ENCODE peak calls at places on chromosomes 11 and 22, in seven cellular contexts. P is fibroblast of mammary gland; Q is erythroblast; M is T-helper 1 cell; D is sciatic nerve; X is stimulated activated naive B cell treated with anti-CD40 and anti-IgM and Interleukin-4, amounts not matched to agents 10 μg/mL and 1 μg/mL and 100 μg/mL, for 72 hours; K is NCI-H1436. F is an unnamed sample.

GRCh38 chr22:30221121-30221992 is 25.2 kb downstream of the LIF start:
- DNase-seq in X (peak), Q (no peak), K (no peak), P (no peak), D (no peak), M (peak), F (no peak)

GRCh38 chr22:44195189-44195871 is 14.6 kb downstream of the PARVG start:
- DNase-seq in Q (no peak), K (no peak), D (peak), M (no peak), X (no peak), P (no peak), F (no peak)

GRCh38 chr22:19970479-19971275 is 29.1 kb upstream of the TXNRD2 start:
- DNase-seq in D (peak), X (peak), K (peak), P (peak), Q (peak), M (peak), F (peak)

GRCh38 chr11:83349371-83349770 is 63.2 kb upstream of the CCDC90B start:
- DNase-seq in M (no peak), P (peak), Q (no peak), K (no peak), X (no peak), D (no peak), F (no peak)

GRCh38 chr11:129314381-129314780 is 61.3 kb upstream of the BARX2 start:
- DNase-seq in Q (no peak), P (no peak), K (no peak), M (no peak), D (no peak), X (no peak), F (no peak)

GRCh38 chr11:68707527-68707926 is 23.2 kb downstream of the GAL start:
- DNase-seq in K (peak), X (no peak), D (no peak), M (no peak), P (no peak), Q (no peak), F (no peak)

GRCh38 chr11:102791271-102792036 is 6.5 kb downstream of the MMP1 start:
- DNase-seq in M (no peak), X (no peak), Q (no peak), K (no peak), P (no peak), D (no peak), F (no peak)

GRCh38 chr22:24819941-24820461 is 14.0 kb downstream of the SGSM1 start:
- DNase-seq in Q (no peak), K (no peak), P (no peak), M (no peak), D (no peak), X (no peak), F (no peak)

GRCh38 chr11:64524534-64525042 is 66.4 kb upstream of the SLC22A12 start:
- DNase-seq in Q (no peak), X (no peak), K (no peak), P (no peak), D (no peak), M (no peak), F (no peak)

GRCh38 chr11:120121336-120121735 is 16.6 kb downstream of the TRIM29 start:
- DNase-seq in Q (no peak), X (no peak), K (no peak), M (no peak), D (no peak), P (no peak), F (no peak)

GRCh38 chr11:100687032-100687629 is at the start of gene ARHGAP42:
- DNase-seq in K (no peak), P (peak), D (peak), X (peak), M (peak), Q (peak), F (peak)

GRCh38 chr11:134386945-134387344 is 25.1 kb downstream of the B3GAT1 start:
- DNase-seq in M (no peak), D (no peak), Q (no peak), K (no peak), P (no peak), X (no peak), F (no peak)

GRCh38 chr22:18000441-18001039 is 23.8 kb downstream of the MICAL3 start:
- DNase-seq in M (no peak), D (peak), X (peak), Q (peak), P (no peak), K (no peak), F (peak)

GRCh38 chr22:44389926-44390925 is 77.5 kb upstream of the SHISAL1 start:
- DNase-seq in P (no peak), M (no peak), X (no peak), D (peak), K (no peak), Q (no peak), F (no peak)

GRCh38 chr11:102204174-102204573 is 93.9 kb downstream of the YAP1 start:
- DNase-seq in M (no peak), K (no peak), Q (no peak), P (peak), X (no peak), D (no peak), F (no peak)

GRCh38 chr11:123421589-123421988 is 8.5 kb upstream of the GRAMD1B start:
- DNase-seq in Q (no peak), M (no peak), X (no peak), D (no peak), P (no peak), K (no peak), F (no peak)

F was measured in fibroblast of villous mesenchyme.